ENCODE peak calls at places on chromosomes 13 and 19, in four cellular contexts. Q is CD8-positive, alpha-beta T cell; F is endothelial cell of umbilical vein; D is tibial artery. Y is an unnamed sample.

GRCh38 chr19:39128511-39129079 is 3.0 kb downstream of the PAK4 start:
- DNase-seq in Q (no peak), D (no peak), F (no peak), Y (no peak)

GRCh38 chr19:12800873-12801465 is 631 bp downstream of the PRDX2 start:
- DNase-seq in Q (no peak), F (no peak), D (peak), Y (no peak)

GRCh38 chr13:99658266-99658991 is 157.2 kb downstream of the TM9SF2 start:
- DNase-seq in F (peak), Q (peak), D (peak), Y (peak)

GRCh38 chr19:46035986-46036744 is 4.6 kb downstream of the IGFL4 start:
- DNase-seq in F (no peak), D (no peak), Q (no peak), Y (no peak)

GRCh38 chr19:1799695-1800342 is 12.3 kb downstream of the ATP8B3 start:
- DNase-seq in D (no peak), Q (no peak), F (no peak), Y (no peak)

GRCh38 chr13:50366488-50367174 is 351.4 kb downstream of the KCNRG start:
- DNase-seq in F (peak), Q (no peak), D (no peak), Y (no peak)

GRCh38 chr19:2551864-2552185 is 75.9 kb downstream of the GADD45B start:
- DNase-seq in Q (no peak), F (no peak), D (no peak), Y (no peak)

GRCh38 chr19:8096071-8096470 is 43.5 kb downstream of the CCL25 start:
- DNase-seq in F (no peak), Q (no peak), D (no peak), Y (no peak)

GRCh38 chr13:26324294-26324693 is 70.4 kb downstream of the CDK8 start:
- DNase-seq in Q (no peak), F (peak), D (no peak), Y (no peak)

GRCh38 chr19:44581288-44581687 is 32.1 kb upstream of the IGSF23 start:
- DNase-seq in F (no peak), D (no peak), Q (no peak), Y (no peak)
- H3K27ac ChIP-seq in F (no peak), D (no peak), Q (no peak), Y (no peak)

DNA sequence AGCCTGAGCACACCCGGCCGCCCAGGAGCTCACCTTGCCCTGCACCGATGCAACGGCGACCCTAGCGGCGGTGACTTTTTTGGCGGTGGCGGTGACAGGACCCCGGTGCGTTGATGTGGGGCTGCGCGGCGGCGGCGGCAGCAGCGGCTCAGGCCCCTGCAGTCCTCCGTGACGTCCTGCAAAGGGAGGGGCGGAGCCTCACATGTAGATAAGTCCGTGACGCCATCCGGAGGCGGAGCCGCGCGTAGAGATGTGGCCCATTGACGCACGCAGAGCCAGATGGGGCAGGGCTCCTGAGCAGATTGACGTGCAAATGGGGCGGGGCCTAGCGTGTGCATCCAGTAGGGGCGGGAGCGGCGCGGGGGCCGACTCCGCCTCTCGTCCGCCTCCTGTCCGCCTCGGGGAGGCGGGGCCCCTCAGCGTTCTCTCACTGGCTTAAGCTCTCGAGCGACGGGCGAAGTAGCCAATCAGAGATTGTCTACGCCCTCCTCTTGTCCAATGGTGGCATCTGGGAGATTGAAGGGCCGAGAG is at the start of gene RAB3A:
- DNase-seq in F (peak), Q (peak), D (peak), Y (peak)
- TF ChIP-seq CTCF in F (no peak), Q (no peak), D (no peak), Y (no peak)

GRCh38 chr19:6772028-6772865 is at the start of gene VAV1:
- DNase-seq in F (no peak), Q (peak), D (no peak), Y (no peak)
- H3K4me3 ChIP-seq in F (no peak), Q (peak), D (peak), Y (no peak)

DNA sequence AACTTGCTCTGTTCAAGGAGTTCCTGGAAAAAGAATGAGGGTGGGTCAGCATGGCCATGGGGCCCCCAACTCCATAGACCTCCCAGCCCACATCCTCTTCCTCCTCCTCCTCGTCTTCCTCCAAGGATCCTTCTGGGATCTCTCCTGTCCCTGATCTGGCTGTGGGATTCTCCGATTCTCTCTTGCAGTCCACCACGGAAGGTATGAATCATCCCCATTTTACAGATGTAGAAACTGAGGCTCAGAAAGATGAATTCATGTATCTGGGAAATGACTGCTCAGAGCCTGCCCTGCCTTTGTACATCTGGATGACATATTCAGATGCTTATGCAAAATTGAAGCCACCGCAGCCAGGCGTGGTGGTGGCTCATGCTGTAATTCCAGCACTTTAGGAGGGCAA is 2.2 kb upstream of the KANK2 start:
- DNase-seq in D (no peak), F (no peak), Q (no peak), Y (no peak)
- H3K27ac ChIP-seq in D (peak), F (no peak), Q (no peak), Y (no peak)

DNA sequence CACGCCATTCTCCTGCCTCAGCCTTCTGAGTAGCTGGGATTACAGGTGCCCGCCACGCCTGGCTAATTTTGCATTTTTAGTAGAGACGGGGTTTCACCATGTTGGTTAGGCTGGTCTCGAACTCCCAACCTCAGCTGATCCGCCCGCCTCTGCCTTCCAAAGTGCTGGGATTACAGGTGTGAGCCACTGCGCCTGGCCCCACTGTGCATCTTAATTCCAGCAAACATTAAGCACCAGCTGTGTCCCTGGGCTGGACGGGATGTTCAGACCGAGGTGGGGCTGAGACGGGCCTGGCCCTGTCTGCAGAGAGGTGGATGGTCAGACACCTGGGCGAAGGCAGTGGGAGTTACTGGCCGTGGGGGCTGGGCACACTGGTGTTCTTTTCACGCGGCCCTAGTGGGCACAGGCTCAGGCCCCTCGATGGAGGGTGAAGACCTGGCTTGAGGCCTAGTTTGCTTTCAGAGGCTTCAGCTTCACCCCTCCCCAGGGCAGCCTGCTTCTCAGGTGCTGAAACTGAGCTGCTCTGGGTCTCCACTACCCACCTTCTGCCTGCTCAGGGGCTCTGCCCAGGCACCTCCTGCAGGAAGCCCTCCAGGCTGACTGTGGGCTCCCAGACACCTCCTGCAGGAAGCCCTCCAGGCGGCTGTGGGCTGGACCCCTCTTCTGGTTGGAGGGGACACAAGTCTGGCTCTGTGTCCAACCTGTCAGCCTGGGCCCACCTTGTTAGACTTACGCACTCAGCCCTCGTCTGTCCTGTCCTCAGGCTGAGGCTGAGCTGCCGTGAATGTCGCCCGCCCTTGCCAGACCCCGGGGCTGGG is 21.0 kb downstream of the PALM start:
- DNase-seq in F (no peak), D (no peak), Q (no peak), Y (no peak)
- TF ChIP-seq CTCF in F (no peak), D (no peak), Q (no peak), Y (no peak)

Y was measured in WERI-Rb-1.